ENCODE peak calls at places on chromosomes 7 and 10, in ten cellular contexts. Q, U, F, C, E, Y, D, O, R and A are unnamed samples.

GRCh38 chr7:117666019-117666418 is 186.2 kb downstream of the CFTR start:
- DNase-seq in D (no peak), C (peak), R (no peak), E (no peak), U (peak), Y (peak), O (no peak), Q (no peak), F (no peak), A (no peak)

GRCh38 chr10:6406220-6407033 is 173.6 kb downstream of the PRKCQ start:
- DNase-seq in Y (no peak), O (no peak), F (no peak), C (peak), U (peak), D (no peak), E (no peak), Q (peak), R (no peak), A (no peak)

GRCh38 chr10:28775773-28776172 is 98.5 kb downstream of the BAMBI start:
- DNase-seq in Q (no peak), R (no peak), O (no peak), D (no peak), U (no peak), C (no peak), Y (no peak), E (no peak), F (no peak), A (no peak)

GRCh38 chr7:39016609-39017008 is 38.9 kb downstream of the POU6F2 start:
- DNase-seq in O (no peak), U (no peak), E (no peak), Y (peak), C (no peak), D (no peak), Q (no peak), F (no peak), R (peak), A (no peak)

GRCh38 chr7:1144269-1144771 is 15.7 kb downstream of the ZFAND2A start:
- DNase-seq in R (peak), U (peak), E (no peak), D (peak), O (peak), Y (no peak), F (no peak), Q (peak), C (peak), A (no peak)

GRCh38 chr7:30923009-30923773 is 11.5 kb downstream of the AQP1 start:
- DNase-seq in U (no peak), O (peak), F (peak), C (no peak), D (peak), R (peak), E (peak), Y (peak), Q (no peak), A (peak)

GRCh38 chr10:29254123-29255046 is 34.5 kb upstream of the LYZL1 start:
- DNase-seq in O (no peak), E (no peak), D (no peak), R (peak), U (no peak), C (peak), Q (no peak), Y (no peak), F (no peak), A (no peak)

GRCh38 chr7:155881471-155882350 is 69.4 kb upstream of the SHH start:
- DNase-seq in U (no peak), R (no peak), C (no peak), Y (no peak), Q (no peak), O (no peak), D (peak), F (no peak), E (no peak), A (no peak)

GRCh38 chr10:114767589-114768393 is 53.8 kb upstream of the FHIP2A start:
- DNase-seq in Q (peak), E (peak), R (peak), Y (peak), U (peak), O (peak), D (no peak), C (no peak), F (no peak), A (peak)

GRCh38 chr7:81534996-81535395 is 234.9 kb downstream of the HGF start:
- DNase-seq in D (no peak), Q (no peak), C (no peak), R (no peak), Y (no peak), U (peak), O (no peak), F (no peak), E (no peak), A (no peak)

GRCh38 chr7:158821173-158822021 is 7.9 kb downstream of the ESYT2 start:
- DNase-seq in O (no peak), Q (no peak), F (no peak), Y (no peak), U (peak), E (no peak), R (no peak), D (no peak), C (peak), A (peak)

GRCh38 chr10:123911866-123912265 is 20.3 kb upstream of the CPXM2 start:
- DNase-seq in U (no peak), O (no peak), F (no peak), E (no peak), Y (no peak), C (no peak), D (no peak), Q (no peak), R (no peak), A (no peak)

GRCh38 chr10:680146-680545 is 9.3 kb downstream of the DIP2C start:
- DNase-seq in Q (no peak), E (no peak), O (no peak), C (no peak), U (no peak), Y (no peak), F (no peak), R (no peak), D (no peak), A (no peak)

GRCh38 chr10:47354162-47354561 is 6.0 kb downstream of the RBP3 start:
- DNase-seq in E (peak), D (no peak), Q (no peak), O (no peak), U (no peak), F (no peak), C (peak), Y (no peak), R (no peak), A (no peak)

GRCh38 chr10:77195101-77195500 is 442.5 kb downstream of the KCNMA1 start:
- DNase-seq in U (peak), E (no peak), F (no peak), O (no peak), Y (no peak), C (peak), Q (no peak), D (peak), R (no peak), A (no peak)

GRCh38 chr10:97676770-97677581 is 10.1 kb downstream of the AVPI1 start:
- DNase-seq in C (peak), Y (no peak), R (peak), E (peak), O (no peak), Q (peak), U (peak), D (no peak), F (no peak), A (peak)

GRCh38 chr10:86489071-86489810 is 32.4 kb downstream of the WAPL start:
- DNase-seq in F (no peak), D (no peak), O (no peak), C (no peak), U (no peak), R (no peak), Q (no peak), Y (no peak), E (no peak), A (no peak)

GRCh38 chr10:69729326-69730048 is 72.2 kb upstream of the COL13A1 start:
- DNase-seq in E (peak), R (no peak), Q (no peak), Y (no peak), O (no peak), F (no peak), C (no peak), D (peak), U (no peak), A (no peak)

GRCh38 chr10:90138844-90139243 is 437.5 kb downstream of the KIF20B start:
- DNase-seq in C (peak), F (no peak), R (no peak), Y (no peak), Q (peak), U (no peak), E (no peak), O (no peak), D (no peak), A (no peak)
- TF ChIP-seq CTCF in C (peak), F (no peak), R (no peak), Y (peak), Q (peak), U (peak), E (no peak), O (no peak), D (no peak), A (no peak)

DNA sequence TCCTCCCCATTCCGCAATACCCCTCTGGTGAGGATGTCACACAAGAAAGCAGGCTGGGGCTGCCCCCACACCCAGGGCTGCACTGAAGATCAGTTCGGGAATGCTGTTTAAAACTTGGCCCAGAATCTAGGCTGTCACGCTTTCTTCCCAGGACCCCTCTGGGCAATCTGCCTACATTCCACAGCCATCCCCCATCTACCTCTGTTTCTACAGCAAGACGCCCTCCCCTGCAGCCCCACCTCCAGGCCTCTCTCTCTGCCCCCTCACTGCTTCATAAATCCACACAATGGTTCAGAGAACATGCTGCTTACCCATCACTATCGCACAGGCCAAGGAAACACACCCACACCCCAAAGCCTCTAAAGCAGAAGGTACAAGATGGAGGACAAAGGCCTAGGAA is 36.0 kb downstream of the XPNPEP1 start:
- DNase-seq in U (no peak), F (no peak), E (no peak), D (no peak), Y (no peak), R (no peak), Q (no peak), O (no peak), C (no peak), A (no peak)
- H3K4me3 ChIP-seq in U (no peak), F (no peak), E (no peak), D (no peak), Y (no peak), R (no peak), Q (no peak), O (no peak), C (no peak), A (no peak)

GRCh38 chr7:91940572-91941341 is at the start of gene AKAP9:
- DNase-seq in Q (peak), C (peak), O (peak), F (peak), D (peak), R (peak), E (peak), U (peak), Y (peak), A (peak)

GRCh38 chr7:91942312-91942711 is 1.6 kb downstream of the AKAP9 start:
- DNase-seq in Y (no peak), C (no peak), Q (no peak), D (no peak), F (no peak), E (no peak), R (no peak), U (peak), O (no peak), A (no peak)

GRCh38 chr7:91945476-91945875 is 4.8 kb downstream of the AKAP9 start:
- DNase-seq in C (peak), E (no peak), R (peak), Q (no peak), O (no peak), F (no peak), Y (no peak), D (no peak), U (peak), A (no peak)

GRCh38 chr7:91941450-91941849 is 788 bp downstream of the AKAP9 start:
- DNase-seq in D (no peak), E (peak), F (no peak), O (peak), R (peak), U (peak), Y (peak), Q (peak), C (peak), A (peak)

DNA sequence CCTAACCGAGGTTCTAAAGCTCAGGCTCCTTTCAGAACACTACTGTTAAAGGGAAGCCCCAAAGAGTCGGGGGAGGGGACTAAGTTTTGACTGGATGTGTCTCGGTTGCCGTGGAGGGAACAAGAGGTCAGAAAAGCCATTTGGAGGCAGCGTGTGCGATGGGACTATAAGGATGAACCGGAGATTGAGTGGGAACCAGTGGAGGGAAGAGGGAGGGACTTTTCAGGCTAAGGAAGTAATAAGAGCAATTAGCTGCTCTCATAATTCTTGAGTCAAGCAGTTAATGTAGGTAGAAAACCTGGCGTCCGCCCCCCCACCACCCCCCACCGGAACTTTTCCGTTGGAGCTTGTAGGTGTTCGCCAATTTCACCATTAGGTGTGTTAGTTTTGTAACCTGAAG is 491 bp upstream of the AKAP9 start:
- DNase-seq in E (peak), R (peak), Y (peak), O (no peak), D (no peak), C (peak), F (no peak), Q (peak), U (no peak), A (peak)
- H3K27ac ChIP-seq in E (peak), R (peak), Y (peak), O (peak), D (peak), C (peak), F (peak), Q (peak), U (peak), A (peak)

DNA sequence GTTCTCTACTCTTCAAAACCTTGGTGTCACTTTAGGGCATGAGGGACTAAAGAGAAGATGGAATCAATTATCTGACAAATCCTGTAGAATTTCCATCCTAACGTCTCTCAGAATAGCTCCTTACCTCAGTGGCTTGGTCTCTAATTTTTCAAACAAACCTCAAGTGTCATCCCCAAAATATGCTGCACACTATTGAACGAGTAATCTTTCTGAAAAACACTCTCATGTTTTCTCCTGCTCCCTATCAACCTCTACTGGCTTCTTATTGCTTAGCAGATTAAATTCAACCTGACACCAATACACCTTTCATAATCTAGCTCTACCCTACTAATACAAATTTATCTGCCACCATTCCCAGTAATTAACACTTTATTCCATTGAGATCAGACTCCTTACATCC is 8.5 kb downstream of the CNOT4 start:
- DNase-seq in C (no peak), D (no peak), O (no peak), U (no peak), Y (no peak), E (no peak), F (no peak), R (no peak), Q (no peak), A (no peak)
- TF ChIP-seq CTCF in C (no peak), D (no peak), O (no peak), U (no peak), Y (no peak), E (no peak), F (no peak), R (no peak), Q (peak), A (no peak)

GRCh38 chr7:2405601-2406345 is 2.4 kb downstream of the CHST12 start:
- DNase-seq in O (no peak), Y (no peak), Q (no peak), F (no peak), C (no peak), E (no peak), R (no peak), D (no peak), U (no peak), A (peak)
- H3K4me3 ChIP-seq in O (no peak), Y (no peak), Q (no peak), F (no peak), C (no peak), E (peak), R (no peak), D (no peak), U (no peak), A (peak)

DNA sequence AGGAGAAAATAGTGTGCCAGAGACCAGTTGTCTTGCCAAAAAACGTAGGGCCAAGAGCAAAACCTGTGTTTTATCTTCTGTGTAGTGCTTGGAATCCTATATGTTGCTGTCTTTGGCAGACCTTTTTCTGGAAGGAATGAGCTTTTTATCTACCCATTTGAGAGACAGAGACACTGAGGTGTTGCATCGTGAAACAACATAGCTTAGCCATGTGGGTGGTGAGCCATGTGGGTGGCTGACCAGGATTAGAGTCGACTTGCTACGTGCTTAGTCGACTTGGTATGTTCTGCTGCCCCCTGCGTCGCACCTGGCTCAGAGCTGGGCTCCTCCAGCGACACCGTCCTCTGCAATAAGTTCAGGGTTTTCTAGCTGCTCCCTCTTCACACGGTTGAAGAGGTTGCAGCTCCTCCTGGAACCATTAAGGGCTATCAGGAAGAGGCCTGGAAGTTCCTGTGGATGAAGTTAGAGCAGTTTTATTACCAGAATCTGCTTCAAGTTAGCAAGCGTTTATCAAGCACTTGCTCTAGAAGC is 175.8 kb downstream of the SH2D4B start:
- DNase-seq in R (no peak), Y (no peak), D (no peak), O (no peak), F (no peak), C (no peak), U (no peak), E (no peak), Q (peak), A (no peak)
- H3K27ac ChIP-seq in R (no peak), Y (no peak), D (no peak), O (no peak), F (no peak), C (no peak), U (no peak), E (no peak), Q (no peak), A (no peak)

GRCh38 chr7:17044868-17045267 is 163.1 kb upstream of the AGR3 start:
- DNase-seq in F (no peak), C (no peak), Q (no peak), D (no peak), O (no peak), Y (no peak), R (no peak), E (no peak), U (no peak), A (no peak)

GRCh38 chr7:17042211-17042610 is 160.4 kb upstream of the AGR3 start:
- DNase-seq in D (no peak), C (no peak), U (no peak), Y (no peak), F (no peak), R (no peak), O (no peak), Q (no peak), E (no peak), A (no peak)

GRCh38 chr7:17046666-17047065 is 164.9 kb upstream of the AGR3 start:
- DNase-seq in E (no peak), O (peak), D (no peak), F (no peak), C (peak), R (no peak), Y (no peak), U (no peak), Q (no peak), A (no peak)

GRCh38 chr7:17043012-17043877 is 161.5 kb upstream of the AGR3 start:
- DNase-seq in R (no peak), F (no peak), O (no peak), U (peak), E (no peak), C (peak), Y (no peak), D (no peak), Q (no peak), A (no peak)

GRCh38 chr7:17044396-17044795 is 162.6 kb upstream of the AGR3 start:
- DNase-seq in Y (no peak), F (no peak), D (no peak), Q (no peak), O (no peak), U (no peak), R (no peak), E (no peak), C (no peak), A (no peak)
- TF ChIP-seq CTCF in Y (no peak), F (no peak), D (no peak), Q (no peak), O (no peak), U (no peak), R (no peak), E (no peak), C (no peak), A (no peak)

DNA sequence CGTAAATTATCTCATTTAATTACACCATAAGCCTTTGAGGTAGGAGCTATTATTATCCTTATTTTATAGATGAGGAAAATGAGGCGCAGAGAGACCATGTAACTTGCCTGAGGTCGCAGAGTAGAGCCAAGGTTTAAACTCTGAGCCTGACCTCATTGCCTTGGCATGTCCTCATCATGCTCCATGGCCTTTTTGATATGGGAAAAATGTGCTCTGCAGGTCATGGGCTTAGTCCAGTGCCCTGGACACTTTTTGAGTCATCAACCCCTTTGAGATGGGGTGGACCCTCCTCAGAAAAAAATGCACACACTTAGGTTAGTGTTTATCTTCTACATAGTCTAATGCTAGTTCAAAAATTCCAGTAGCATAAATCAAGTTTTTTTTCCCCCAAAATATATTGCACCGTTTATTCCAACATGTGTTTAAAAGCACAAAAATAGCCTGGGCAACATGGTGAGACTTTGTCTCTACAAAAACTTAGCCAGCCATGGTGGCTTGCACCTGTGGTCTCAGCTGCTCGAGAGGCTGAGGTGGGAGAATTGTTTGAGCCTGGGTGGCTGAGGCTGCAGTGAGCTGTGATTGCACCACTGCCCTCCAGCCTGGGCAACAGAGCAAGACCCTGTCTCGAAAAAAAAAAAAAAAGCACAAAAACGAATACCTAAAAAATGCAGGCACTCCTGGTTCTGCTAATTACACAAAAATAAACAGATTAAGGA is 28.6 kb upstream of the TMEM178B start:
- DNase-seq in Q (no peak), E (no peak), O (no peak), U (no peak), F (no peak), C (no peak), D (no peak), R (no peak), Y (no peak), A (no peak)
- H3K4me3 ChIP-seq in Q (no peak), E (no peak), O (no peak), U (no peak), F (no peak), C (no peak), D (no peak), R (no peak), Y (no peak), A (no peak)